ENCODE peak calls at places on chromosomes 3 and 15, in eight cellular contexts. One of them, this sample, is unnamed.

GRCh38 chr15:66252411-66253295 is 897 bp downstream of the MEGF11 start:
- DNase-seq in SK-N-SH: peak
- DNase-seq in brain microvascular endothelial cell: peak
- DNase-seq in ascending aorta: no peak
- DNase-seq in epithelial cell of esophagus: peak
- DNase-seq in cardiac fibroblast: peak
- DNase-seq in sigmoid colon: peak
- DNase-seq in foreskin fibroblast: peak
- DNase-seq in this sample: peak

GRCh38 chr15:75030424-75030823 is 7.0 kb downstream of the PPCDC start:
- DNase-seq in foreskin fibroblast: no peak
- DNase-seq in SK-N-SH: no peak
- DNase-seq in sigmoid colon: no peak
- DNase-seq in cardiac fibroblast: no peak
- DNase-seq in epithelial cell of esophagus: no peak
- DNase-seq in ascending aorta: no peak
- DNase-seq in brain microvascular endothelial cell: no peak
- DNase-seq in this sample: no peak

GRCh38 chr15:28955160-28955502 is 69.4 kb downstream of the APBA2 start:
- DNase-seq in sigmoid colon: no peak
- DNase-seq in brain microvascular endothelial cell: peak
- DNase-seq in cardiac fibroblast: peak
- DNase-seq in ascending aorta: no peak
- DNase-seq in SK-N-SH: peak
- DNase-seq in foreskin fibroblast: peak
- DNase-seq in epithelial cell of esophagus: no peak
- DNase-seq in this sample: no peak

GRCh38 chr3:2872884-2873283 is 237.3 kb downstream of the IL5RA start:
- DNase-seq in ascending aorta: no peak
- DNase-seq in epithelial cell of esophagus: no peak
- DNase-seq in brain microvascular endothelial cell: no peak
- DNase-seq in SK-N-SH: no peak
- DNase-seq in foreskin fibroblast: no peak
- DNase-seq in cardiac fibroblast: no peak
- DNase-seq in sigmoid colon: no peak
- DNase-seq in this sample: no peak

GRCh38 chr15:70853855-70854668 is at the start of gene LARP6:
- DNase-seq in ascending aorta: no peak
- DNase-seq in epithelial cell of esophagus: no peak
- DNase-seq in SK-N-SH: peak
- DNase-seq in sigmoid colon: peak
- DNase-seq in brain microvascular endothelial cell: no peak
- DNase-seq in cardiac fibroblast: peak
- DNase-seq in foreskin fibroblast: no peak
- DNase-seq in this sample: peak

GRCh38 chr15:70093481-70094309 is 4.0 kb downstream of the TLE3 start:
- DNase-seq in epithelial cell of esophagus: peak
- DNase-seq in sigmoid colon: no peak
- DNase-seq in cardiac fibroblast: peak
- DNase-seq in ascending aorta: no peak
- DNase-seq in foreskin fibroblast: no peak
- DNase-seq in SK-N-SH: no peak
- DNase-seq in brain microvascular endothelial cell: no peak
- DNase-seq in this sample: no peak

GRCh38 chr3:42667096-42667522 is 13.6 kb downstream of the ZBTB47 start:
- DNase-seq in brain microvascular endothelial cell: no peak
- DNase-seq in epithelial cell of esophagus: no peak
- DNase-seq in ascending aorta: no peak
- DNase-seq in sigmoid colon: peak
- DNase-seq in foreskin fibroblast: no peak
- DNase-seq in cardiac fibroblast: no peak
- DNase-seq in SK-N-SH: peak
- DNase-seq in this sample: no peak

GRCh38 chr3:120460862-120461261 is 10.1 kb upstream of the FSTL1 start:
- DNase-seq in epithelial cell of esophagus: no peak
- DNase-seq in foreskin fibroblast: no peak
- DNase-seq in sigmoid colon: no peak
- DNase-seq in brain microvascular endothelial cell: no peak
- DNase-seq in ascending aorta: no peak
- DNase-seq in cardiac fibroblast: no peak
- DNase-seq in SK-N-SH: no peak
- DNase-seq in this sample: no peak

GRCh38 chr15:70505971-70506887 is 257.1 kb downstream of the UACA start:
- DNase-seq in sigmoid colon: no peak
- DNase-seq in brain microvascular endothelial cell: no peak
- DNase-seq in cardiac fibroblast: no peak
- DNase-seq in SK-N-SH: no peak
- DNase-seq in ascending aorta: no peak
- DNase-seq in epithelial cell of esophagus: no peak
- DNase-seq in foreskin fibroblast: no peak
- DNase-seq in this sample: peak

GRCh38 chr3:45994661-45995369 is 809 bp downstream of the FYCO1 start:
- DNase-seq in SK-N-SH: peak
- DNase-seq in ascending aorta: no peak
- DNase-seq in foreskin fibroblast: no peak
- DNase-seq in epithelial cell of esophagus: no peak
- DNase-seq in sigmoid colon: peak
- DNase-seq in brain microvascular endothelial cell: no peak
- DNase-seq in cardiac fibroblast: peak
- DNase-seq in this sample: peak

GRCh38 chr3:42195879-42196330 is 70.1 kb downstream of the CCK start:
- DNase-seq in epithelial cell of esophagus: no peak
- DNase-seq in sigmoid colon: no peak
- DNase-seq in SK-N-SH: no peak
- DNase-seq in cardiac fibroblast: no peak
- DNase-seq in ascending aorta: no peak
- DNase-seq in brain microvascular endothelial cell: no peak
- DNase-seq in foreskin fibroblast: no peak
- DNase-seq in this sample: no peak

GRCh38 chr3:189049458-189050231 is 122.1 kb upstream of the TPRG1 start:
- DNase-seq in brain microvascular endothelial cell: no peak
- DNase-seq in sigmoid colon: no peak
- DNase-seq in cardiac fibroblast: no peak
- DNase-seq in foreskin fibroblast: no peak
- DNase-seq in epithelial cell of esophagus: no peak
- DNase-seq in SK-N-SH: no peak
- DNase-seq in ascending aorta: no peak
- DNase-seq in this sample: no peak

GRCh38 chr3:10558726-10559125 is 53.3 kb upstream of the ATP2B2 start:
- DNase-seq in cardiac fibroblast: no peak
- DNase-seq in sigmoid colon: no peak
- DNase-seq in brain microvascular endothelial cell: no peak
- DNase-seq in SK-N-SH: no peak
- DNase-seq in ascending aorta: no peak
- DNase-seq in epithelial cell of esophagus: no peak
- DNase-seq in foreskin fibroblast: no peak
- DNase-seq in this sample: no peak

GRCh38 chr3:66439666-66440344 is 61.0 kb downstream of the LRIG1 start:
- DNase-seq in SK-N-SH: no peak
- DNase-seq in cardiac fibroblast: no peak
- DNase-seq in sigmoid colon: peak
- DNase-seq in foreskin fibroblast: no peak
- DNase-seq in brain microvascular endothelial cell: no peak
- DNase-seq in epithelial cell of esophagus: no peak
- DNase-seq in ascending aorta: no peak
- DNase-seq in this sample: no peak

GRCh38 chr3:164478323-164478722 is 600.0 kb downstream of the SI start:
- DNase-seq in ascending aorta: no peak
- DNase-seq in foreskin fibroblast: no peak
- DNase-seq in brain microvascular endothelial cell: no peak
- DNase-seq in epithelial cell of esophagus: no peak
- DNase-seq in cardiac fibroblast: no peak
- DNase-seq in SK-N-SH: no peak
- DNase-seq in sigmoid colon: no peak
- DNase-seq in this sample: no peak

GRCh38 chr3:111534701-111535100 is 7.3 kb upstream of the CD96 start:
- DNase-seq in brain microvascular endothelial cell: peak
- DNase-seq in SK-N-SH: no peak
- DNase-seq in sigmoid colon: no peak
- DNase-seq in cardiac fibroblast: peak
- DNase-seq in ascending aorta: no peak
- DNase-seq in foreskin fibroblast: peak
- DNase-seq in epithelial cell of esophagus: peak
- DNase-seq in this sample: no peak

GRCh38 chr3:189766416-189766815 is 135.2 kb downstream of the TP63 start:
- DNase-seq in SK-N-SH: no peak
- DNase-seq in ascending aorta: no peak
- DNase-seq in brain microvascular endothelial cell: no peak
- DNase-seq in foreskin fibroblast: no peak
- DNase-seq in sigmoid colon: no peak
- DNase-seq in cardiac fibroblast: no peak
- DNase-seq in epithelial cell of esophagus: peak
- DNase-seq in this sample: no peak

DNA sequence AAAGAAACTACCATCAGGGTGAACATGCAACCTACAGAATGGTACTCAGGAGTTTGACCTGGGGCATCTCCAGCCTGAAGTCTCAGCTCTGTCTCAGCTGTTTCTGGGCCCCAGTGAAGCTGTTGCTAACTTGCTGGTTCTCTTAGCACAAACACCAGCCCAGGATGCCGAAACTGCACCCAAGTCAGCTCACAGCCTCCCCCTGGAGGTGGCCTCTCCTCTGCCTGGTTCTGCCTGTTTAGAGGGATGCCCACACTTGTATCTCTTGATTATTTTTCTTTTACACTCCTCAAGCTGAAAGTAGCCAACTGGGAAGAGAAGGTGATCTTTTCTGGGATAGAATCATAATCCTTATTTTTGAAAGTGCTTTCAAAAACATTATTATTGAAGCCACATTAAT is 289.0 kb upstream of the RASGRP1 start:
- DNase-seq in sigmoid colon: no peak
- DNase-seq in cardiac fibroblast: peak
- DNase-seq in foreskin fibroblast: no peak
- DNase-seq in epithelial cell of esophagus: peak
- DNase-seq in ascending aorta: no peak
- DNase-seq in brain microvascular endothelial cell: peak
- DNase-seq in SK-N-SH: no peak
- DNase-seq in this sample: peak
- TF ChIP-seq CTCF in sigmoid colon: no peak
- TF ChIP-seq CTCF in cardiac fibroblast: peak
- TF ChIP-seq CTCF in foreskin fibroblast: peak
- TF ChIP-seq CTCF in epithelial cell of esophagus: peak
- TF ChIP-seq CTCF in ascending aorta: no peak
- TF ChIP-seq CTCF in brain microvascular endothelial cell: peak
- TF ChIP-seq CTCF in SK-N-SH: peak
- TF ChIP-seq CTCF in this sample: no peak

GRCh38 chr15:100348578-100348977 is 6.8 kb upstream of the ADAMTS17 start:
- DNase-seq in cardiac fibroblast: no peak
- DNase-seq in SK-N-SH: no peak
- DNase-seq in sigmoid colon: no peak
- DNase-seq in foreskin fibroblast: no peak
- DNase-seq in epithelial cell of esophagus: peak
- DNase-seq in ascending aorta: no peak
- DNase-seq in brain microvascular endothelial cell: no peak
- DNase-seq in this sample: no peak

GRCh38 chr15:100349321-100349695 is 7.5 kb upstream of the ADAMTS17 start:
- DNase-seq in brain microvascular endothelial cell: no peak
- DNase-seq in foreskin fibroblast: no peak
- DNase-seq in sigmoid colon: no peak
- DNase-seq in ascending aorta: no peak
- DNase-seq in SK-N-SH: no peak
- DNase-seq in cardiac fibroblast: no peak
- DNase-seq in epithelial cell of esophagus: no peak
- DNase-seq in this sample: no peak

GRCh38 chr15:100349696-100350433 is 8.1 kb upstream of the ADAMTS17 start:
- DNase-seq in ascending aorta: peak
- DNase-seq in SK-N-SH: peak
- DNase-seq in brain microvascular endothelial cell: peak
- DNase-seq in foreskin fibroblast: peak
- DNase-seq in epithelial cell of esophagus: peak
- DNase-seq in sigmoid colon: peak
- DNase-seq in cardiac fibroblast: peak
- DNase-seq in this sample: peak

GRCh38 chr15:100353469-100353868 is 11.7 kb upstream of the ADAMTS17 start:
- DNase-seq in SK-N-SH: no peak
- DNase-seq in ascending aorta: no peak
- DNase-seq in foreskin fibroblast: no peak
- DNase-seq in epithelial cell of esophagus: no peak
- DNase-seq in brain microvascular endothelial cell: no peak
- DNase-seq in cardiac fibroblast: no peak
- DNase-seq in sigmoid colon: no peak
- DNase-seq in this sample: no peak

DNA sequence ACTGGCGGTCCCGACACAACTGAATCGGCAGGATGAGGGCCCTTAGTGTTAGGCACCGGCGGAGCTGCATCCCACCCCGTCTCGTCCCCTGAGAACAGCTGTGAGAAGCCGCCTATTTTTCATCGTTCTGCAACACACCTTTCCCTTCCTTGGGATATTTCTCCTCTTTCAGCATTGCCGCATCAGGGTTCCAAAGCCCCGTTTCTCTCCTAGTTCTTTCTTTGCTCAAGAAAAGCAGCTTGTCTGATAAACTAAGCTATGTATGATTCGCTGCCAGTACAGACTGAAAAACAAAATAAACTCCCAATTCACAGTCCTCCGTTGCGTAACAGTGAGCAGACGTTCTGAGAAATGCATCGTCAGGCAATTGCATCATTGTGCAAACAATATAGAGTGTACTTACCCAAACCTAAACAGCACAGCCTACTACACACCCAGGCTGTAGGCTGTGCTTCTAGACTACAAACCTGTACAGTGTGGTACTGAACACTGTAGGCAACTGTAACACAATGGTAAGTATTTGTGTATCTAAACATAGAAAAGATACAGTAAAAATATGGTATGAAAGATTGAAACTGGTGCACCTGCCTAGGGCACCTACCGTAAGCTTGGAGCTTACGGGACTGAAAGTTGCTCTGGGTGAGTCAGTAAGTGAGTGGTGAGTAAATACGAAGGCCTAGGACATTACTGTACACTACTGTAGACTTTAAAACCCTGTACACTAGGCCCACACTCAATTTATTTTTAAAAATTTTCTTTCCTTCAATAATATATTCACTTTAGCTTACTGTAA is 8.9 kb upstream of the ADAMTS17 start:
- DNase-seq in brain microvascular endothelial cell: peak
- DNase-seq in sigmoid colon: no peak
- DNase-seq in epithelial cell of esophagus: peak
- DNase-seq in foreskin fibroblast: peak
- DNase-seq in SK-N-SH: no peak
- DNase-seq in cardiac fibroblast: peak
- DNase-seq in ascending aorta: no peak
- DNase-seq in this sample: no peak
- TF ChIP-seq CTCF in brain microvascular endothelial cell: no peak
- TF ChIP-seq CTCF in sigmoid colon: no peak
- TF ChIP-seq CTCF in epithelial cell of esophagus: no peak
- TF ChIP-seq CTCF in foreskin fibroblast: no peak
- TF ChIP-seq CTCF in SK-N-SH: no peak
- TF ChIP-seq CTCF in cardiac fibroblast: no peak
- TF ChIP-seq CTCF in ascending aorta: no peak
- TF ChIP-seq CTCF in this sample: no peak

GRCh38 chr3:118736107-118736506 is 298.5 kb downstream of the IGSF11 start:
- DNase-seq in foreskin fibroblast: no peak
- DNase-seq in sigmoid colon: no peak
- DNase-seq in cardiac fibroblast: no peak
- DNase-seq in ascending aorta: no peak
- DNase-seq in epithelial cell of esophagus: no peak
- DNase-seq in SK-N-SH: no peak
- DNase-seq in brain microvascular endothelial cell: no peak
- DNase-seq in this sample: no peak
- TF ChIP-seq CTCF in foreskin fibroblast: no peak
- TF ChIP-seq CTCF in sigmoid colon: no peak
- TF ChIP-seq CTCF in cardiac fibroblast: no peak
- TF ChIP-seq CTCF in ascending aorta: no peak
- TF ChIP-seq CTCF in epithelial cell of esophagus: no peak
- TF ChIP-seq CTCF in SK-N-SH: no peak
- TF ChIP-seq CTCF in brain microvascular endothelial cell: no peak
- TF ChIP-seq CTCF in this sample: no peak

GRCh38 chr3:158789592-158789991 is 12.3 kb upstream of the MFSD1 start:
- DNase-seq in ascending aorta: no peak
- DNase-seq in epithelial cell of esophagus: peak
- DNase-seq in SK-N-SH: peak
- DNase-seq in brain microvascular endothelial cell: peak
- DNase-seq in cardiac fibroblast: peak
- DNase-seq in foreskin fibroblast: peak
- DNase-seq in sigmoid colon: no peak
- DNase-seq in this sample: no peak
- TF ChIP-seq CTCF in ascending aorta: no peak
- TF ChIP-seq CTCF in epithelial cell of esophagus: peak
- TF ChIP-seq CTCF in SK-N-SH: peak
- TF ChIP-seq CTCF in brain microvascular endothelial cell: peak
- TF ChIP-seq CTCF in cardiac fibroblast: peak
- TF ChIP-seq CTCF in foreskin fibroblast: peak
- TF ChIP-seq CTCF in sigmoid colon: no peak
- TF ChIP-seq CTCF in this sample: no peak

This sample was measured in glutamatergic neuron.